ENCODE peak calls at places on chromosomes 4 and X, in six cellular contexts. I is heart right ventricle, D is lung, P is neural progenitor cell, B is ovary, M is cardiac fibroblast. N is an unnamed sample.
A peak's percentile ranks its signal among the peaks of the same experiment; 100 is the strongest.

GRCh38 chrX:94576367-94577004 is 902.5 kb downstream of the FAM133A start:
- DNase-seq in I (no peak), D (no peak), P (no peak), B (no peak), M (no peak), N (no peak)

GRCh38 chr4:152328595-152328994 is 207.3 kb downstream of the FBXW7 start:
- DNase-seq in I (no peak), D (no peak), P (no peak), B (no peak), M (peak; percentile 21), N (no peak)

GRCh38 chrX:12791253-12792228 is at the start of gene PRPS2:
- DNase-seq in I (peak; percentile 61), D (peak; percentile 67), P (peak; percentile 80), B (peak; percentile 82), M (peak; percentile 39), N (no peak)

GRCh38 chr4:8719421-8719820 is 126.9 kb downstream of the CPZ start:
- DNase-seq in I (no peak), D (no peak), P (no peak), B (no peak), M (no peak), N (no peak)

GRCh38 chrX:72621163-72621562 is 48.5 kb upstream of the HDAC8 start:
- DNase-seq in I (no peak), D (no peak), P (no peak), B (no peak), M (no peak), N (no peak)

GRCh38 chr4:137641554-137641953 is 109.3 kb upstream of the PCDH18 start:
- DNase-seq in I (no peak), D (no peak), P (no peak), B (no peak), M (peak; percentile 92), N (no peak)

GRCh38 chr4:182190306-182190705 is 52.9 kb upstream of the TENM3 start:
- DNase-seq in I (no peak), D (no peak), P (no peak), B (no peak), M (no peak), N (no peak)

GRCh38 chr4:84952004-84952403 is 14.5 kb downstream of the WDFY3 start:
- DNase-seq in I (no peak), D (no peak), P (no peak), B (no peak), M (peak; percentile 85), N (no peak)

GRCh38 chr4:185522451-185522850 is 12.9 kb downstream of the PDLIM3 start:
- DNase-seq in I (no peak), D (no peak), P (no peak), B (no peak), M (no peak), N (no peak)

GRCh38 chr4:24980064-24980690 is 50.6 kb downstream of the LGI2 start:
- DNase-seq in I (peak; percentile 78), D (peak; percentile 65), P (peak; percentile 71), B (peak; percentile 42), M (peak; percentile 84), N (peak; percentile 39)

GRCh38 chrX:41553688-41554087 is 106.5 kb downstream of the NYX start:
- DNase-seq in I (no peak), D (no peak), P (no peak), B (no peak), M (peak; percentile 43), N (no peak)

GRCh38 chr4:7867701-7868429 is 71.8 kb downstream of the AFAP1 start:
- DNase-seq in I (no peak), D (no peak), P (no peak), B (no peak), M (peak; percentile 66), N (no peak)

GRCh38 chrX:136496359-136496767 is 1.0 kb upstream of the HTATSF1 start:
- DNase-seq in I (no peak), D (no peak), P (no peak), B (no peak), M (no peak), N (no peak)

GRCh38 chr4:3368841-3369760 is 72.7 kb upstream of the HGFAC start:
- DNase-seq in I (no peak), D (no peak), P (peak; percentile 40), B (no peak), M (peak; percentile 21), N (no peak)

GRCh38 chr4:139762715-139763114 is 97.1 kb downstream of the MGST2 start:
- DNase-seq in I (peak; percentile 60), D (no peak), P (no peak), B (no peak), M (peak; percentile 45), N (no peak)

GRCh38 chr4:82739292-82740190 is 59.1 kb downstream of the SCD5 start:
- DNase-seq in I (peak; percentile 54), D (peak; percentile 74), P (peak; percentile 84), B (peak; percentile 60), M (peak; percentile 70), N (no peak)

GRCh38 chrX:17046478-17047097 is 100.1 kb downstream of the REPS2 start:
- DNase-seq in I (peak; percentile 53), D (peak; percentile 59), P (peak; percentile 78), B (peak; percentile 41), M (peak; percentile 78), N (no peak)

GRCh38 chr4:38868055-38868965 is 704 bp downstream of the FAM114A1 start:
- DNase-seq in I (peak; percentile 44), D (peak; percentile 34), P (peak; percentile 12), B (peak; percentile 85), M (peak; percentile 50), N (no peak)

GRCh38 chrX:132171881-132172280 is 44.1 kb upstream of the FRMD7 start:
- DNase-seq in I (no peak), D (no peak), P (no peak), B (no peak), M (no peak), N (no peak)

GRCh38 chr4:27176400-27176799 is 315.8 kb downstream of the STIM2 start:
- DNase-seq in I (no peak), D (no peak), P (peak; percentile 73), B (no peak), M (peak; percentile 2), N (no peak)

GRCh38 chr4:112975567-112976355 is 73.7 kb upstream of the ANK2 start:
- DNase-seq in I (no peak), D (no peak), P (no peak), B (no peak), M (no peak), N (no peak)

DNA sequence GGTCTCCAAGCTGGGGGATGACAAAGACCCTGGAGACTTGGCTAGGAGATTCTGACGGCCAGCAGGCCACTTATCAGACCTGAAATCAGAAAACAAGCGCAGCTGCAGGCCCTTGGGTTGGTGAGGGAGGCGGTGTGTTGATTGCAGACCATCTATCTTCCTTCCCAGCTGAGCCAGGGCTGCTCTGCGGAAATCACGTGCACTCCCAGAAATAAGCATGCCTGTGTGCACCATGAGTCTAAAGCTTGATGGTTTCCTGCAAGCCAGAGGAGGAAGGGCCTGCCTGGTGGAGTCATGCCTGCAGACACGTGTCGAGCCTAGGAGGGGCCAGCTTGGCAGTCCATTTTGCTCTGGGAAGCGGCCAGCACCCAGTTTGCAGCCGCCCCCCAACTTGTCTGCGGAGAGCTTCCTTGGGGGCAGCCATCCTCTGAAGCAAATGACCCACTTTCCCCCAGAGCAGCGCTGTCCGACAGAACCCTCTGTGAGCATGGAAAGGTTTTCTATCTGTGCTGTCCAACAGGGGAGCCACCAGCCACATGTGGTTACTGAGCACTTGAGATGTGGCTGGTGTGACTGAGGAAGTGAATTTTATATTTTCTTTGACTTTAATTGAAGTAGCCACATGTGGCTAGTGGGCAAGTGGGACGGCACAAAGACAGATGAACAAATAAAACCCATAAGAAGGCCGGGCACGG is 175.7 kb upstream of the BCOR start:
- DNase-seq in I (peak; percentile 35), D (no peak), P (no peak), B (no peak), M (no peak), N (no peak)
- H3K4me3 ChIP-seq in I (no peak overlapping the region), D (no peak overlapping the region), P (no peak overlapping the region), B (no peak overlapping the region), M (no peak overlapping the region), N (no peak overlapping the region)

GRCh38 chr4:66014146-66014765 is 344.0 kb upstream of the EPHA5 start:
- DNase-seq in I (no peak), D (no peak), P (peak; percentile 88), B (no peak), M (no peak), N (no peak)
- H3K4me3 ChIP-seq in I (no peak overlapping the region), D (no peak overlapping the region), P (peak overlapping the region; percentile 18), B (no peak overlapping the region), M (no peak overlapping the region), N (no peak overlapping the region)

GRCh38 chr4:17511041-17511949 is 595 bp downstream of the QDPR start:
- DNase-seq in I (peak; percentile 44), D (peak; percentile 70), P (peak; percentile 58), B (peak; percentile 66), M (peak; percentile 50), N (no peak)

GRCh38 chr4:17514865-17515264 is at the start of gene CLRN2:
- DNase-seq in I (no peak), D (no peak), P (no peak), B (no peak), M (no peak), N (no peak)

GRCh38 chr4:17512973-17513665 is 1.2 kb upstream of the QDPR start:
- DNase-seq in I (no peak), D (no peak), P (no peak), B (no peak), M (peak; percentile 17), N (no peak)

GRCh38 chr4:17511950-17512795 is at the start of gene QDPR:
- DNase-seq in I (peak; percentile 81), D (peak; percentile 85), P (peak; percentile 94), B (peak; percentile 76), M (peak; percentile 54), N (no peak)

GRCh38 chr4:17510582-17510981 is 1.3 kb downstream of the QDPR start:
- DNase-seq in I (no peak), D (no peak), P (no peak), B (no peak), M (no peak), N (no peak)
- H3K4me3 ChIP-seq in I (no peak overlapping the region), D (peak overlapping the region; percentile 24), P (no peak overlapping the region), B (peak overlapping the region; percentile 83), M (no peak overlapping the region), N (peak overlapping the region; percentile 81)

GRCh38 chrX:57906790-57907189 is 3.5 kb downstream of the ZXDA start:
- DNase-seq in I (no peak), D (no peak), P (no peak), B (no peak), M (peak; percentile 73), N (no peak)
- H3K4me3 ChIP-seq in I (no peak overlapping the region), D (no peak overlapping the region), P (no peak overlapping the region), B (no peak overlapping the region), M (no peak overlapping the region), N (peak overlapping the region; percentile 14)

GRCh38 chr4:47839259-47839658 is 1.4 kb upstream of the CORIN start:
- DNase-seq in I (peak; percentile 13), D (no peak), P (no peak), B (no peak), M (peak; percentile 91), N (no peak)

GRCh38 chr4:47836655-47837581 is 949 bp downstream of the CORIN start:
- DNase-seq in I (peak; percentile 71), D (peak; percentile 82), P (peak; percentile 89), B (peak; percentile 72), M (peak; percentile 80), N (peak; percentile 46)

GRCh38 chr4:47838445-47838844 is 578 bp upstream of the CORIN start:
- DNase-seq in I (no peak), D (no peak), P (peak; percentile 26), B (no peak), M (no peak), N (no peak)

GRCh38 chr4:47837582-47838294 is at the start of gene CORIN:
- DNase-seq in I (no peak), D (no peak), P (peak; percentile 19), B (no peak), M (no peak), N (no peak)

GRCh38 chr4:47835489-47835888 is 2.4 kb downstream of the CORIN start:
- DNase-seq in I (no peak), D (no peak), P (no peak), B (no peak), M (no peak), N (no peak)
- H3K4me3 ChIP-seq in I (no peak overlapping the region), D (no peak overlapping the region), P (no peak overlapping the region), B (no peak overlapping the region), M (no peak overlapping the region), N (no peak overlapping the region)

N was measured in HFF-Myc.